ENCODE peak calls at places on chromosomes 7 and 10, in four cellular contexts. One of them, this sample, is unnamed.
A peak's percentile ranks its signal among the peaks of the same experiment; 100 is the strongest.

GRCh38 chr7:77409739-77410545 is 6.2 kb downstream of the GSAP start:
- DNase-seq in CD4-positive, CD25-positive, alpha-beta regulatory T cell: no peak
- DNase-seq in stimulated activated CD4-positive, alpha-beta T cell treated with anti-CD3 and anti-CD28 coated beads, Interleukin-12 subunit alpha, Interleukin-12 subunit beta, amount 100 ng/mL, for 4 hours: no peak
- DNase-seq in G401: no peak
- DNase-seq in this sample: no peak

GRCh38 chr10:127577376-127577775 is 28.3 kb downstream of the NPS start:
- DNase-seq in CD4-positive, CD25-positive, alpha-beta regulatory T cell: no peak
- DNase-seq in stimulated activated CD4-positive, alpha-beta T cell treated with anti-CD3 and anti-CD28 coated beads, Interleukin-12 subunit alpha, Interleukin-12 subunit beta, amount 100 ng/mL, for 4 hours: no peak
- DNase-seq in G401: peak; percentile 11
- DNase-seq in this sample: peak; percentile 2

GRCh38 chr7:5284304-5285281 is 1.9 kb downstream of the SLC29A4 start:
- DNase-seq in CD4-positive, CD25-positive, alpha-beta regulatory T cell: no peak
- DNase-seq in stimulated activated CD4-positive, alpha-beta T cell treated with anti-CD3 and anti-CD28 coated beads, Interleukin-12 subunit alpha, Interleukin-12 subunit beta, amount 100 ng/mL, for 4 hours: no peak
- DNase-seq in G401: peak; percentile 49
- DNase-seq in this sample: peak; percentile 70

GRCh38 chr7:134108803-134109202 is 18.3 kb upstream of the LRGUK start:
- DNase-seq in CD4-positive, CD25-positive, alpha-beta regulatory T cell: no peak
- DNase-seq in stimulated activated CD4-positive, alpha-beta T cell treated with anti-CD3 and anti-CD28 coated beads, Interleukin-12 subunit alpha, Interleukin-12 subunit beta, amount 100 ng/mL, for 4 hours: no peak
- DNase-seq in G401: peak; percentile 18
- DNase-seq in this sample: no peak

GRCh38 chr7:28104811-28105210 is 75.8 kb downstream of the JAZF1 start:
- DNase-seq in CD4-positive, CD25-positive, alpha-beta regulatory T cell: no peak
- DNase-seq in stimulated activated CD4-positive, alpha-beta T cell treated with anti-CD3 and anti-CD28 coated beads, Interleukin-12 subunit alpha, Interleukin-12 subunit beta, amount 100 ng/mL, for 4 hours: no peak
- DNase-seq in G401: no peak
- DNase-seq in this sample: no peak

GRCh38 chr7:120207037-120207436 is 65.9 kb upstream of the KCND2 start:
- DNase-seq in CD4-positive, CD25-positive, alpha-beta regulatory T cell: no peak
- DNase-seq in stimulated activated CD4-positive, alpha-beta T cell treated with anti-CD3 and anti-CD28 coated beads, Interleukin-12 subunit alpha, Interleukin-12 subunit beta, amount 100 ng/mL, for 4 hours: no peak
- DNase-seq in G401: no peak
- DNase-seq in this sample: no peak

GRCh38 chr10:62170738-62171137 is 97.9 kb downstream of the RTKN2 start:
- DNase-seq in CD4-positive, CD25-positive, alpha-beta regulatory T cell: no peak
- DNase-seq in stimulated activated CD4-positive, alpha-beta T cell treated with anti-CD3 and anti-CD28 coated beads, Interleukin-12 subunit alpha, Interleukin-12 subunit beta, amount 100 ng/mL, for 4 hours: no peak
- DNase-seq in G401: no peak
- DNase-seq in this sample: no peak

GRCh38 chr7:96591900-96592676 is 117.6 kb downstream of the SEM1 start:
- DNase-seq in CD4-positive, CD25-positive, alpha-beta regulatory T cell: no peak
- DNase-seq in stimulated activated CD4-positive, alpha-beta T cell treated with anti-CD3 and anti-CD28 coated beads, Interleukin-12 subunit alpha, Interleukin-12 subunit beta, amount 100 ng/mL, for 4 hours: no peak
- DNase-seq in G401: no peak
- DNase-seq in this sample: no peak

GRCh38 chr7:44963526-44964290 is 15.1 kb downstream of the MYO1G start:
- DNase-seq in CD4-positive, CD25-positive, alpha-beta regulatory T cell: no peak
- DNase-seq in stimulated activated CD4-positive, alpha-beta T cell treated with anti-CD3 and anti-CD28 coated beads, Interleukin-12 subunit alpha, Interleukin-12 subunit beta, amount 100 ng/mL, for 4 hours: no peak
- DNase-seq in G401: no peak
- DNase-seq in this sample: no peak

GRCh38 chr7:25858200-25858561 is 293.8 kb upstream of the NFE2L3 start:
- DNase-seq in CD4-positive, CD25-positive, alpha-beta regulatory T cell: no peak
- DNase-seq in stimulated activated CD4-positive, alpha-beta T cell treated with anti-CD3 and anti-CD28 coated beads, Interleukin-12 subunit alpha, Interleukin-12 subunit beta, amount 100 ng/mL, for 4 hours: no peak
- DNase-seq in G401: no peak
- DNase-seq in this sample: no peak